ENCODE peak calls at places on chromosomes 2 and 18, in ten cellular contexts. Y is cardiac muscle cell, R is body of pancreas, N is GM20000, Z is A549, H is thoracic aorta, L is upper lobe of right lung, F is astrocyte of the cerebellum, E is hepatocyte, P is Calu3. G is an unnamed sample.

GRCh38 chr2:96636772-96637171 is 1.3 kb downstream of the KANSL3 start:
- DNase-seq in Y (no peak), R (no peak), N (no peak), Z (no peak), H (no peak), L (no peak), F (no peak), E (no peak), P (peak; percentile 8), G (peak; percentile 68)

GRCh38 chr18:57837917-57838548 is 34.9 kb upstream of the ATP8B1 start:
- DNase-seq in Y (peak; percentile 54), R (no peak), N (peak; percentile 40), Z (no peak), H (no peak), L (no peak), F (no peak), E (no peak), P (no peak), G (no peak)

GRCh38 chr18:27609221-27609620 is 424.1 kb upstream of the CHST9 start:
- DNase-seq in Y (peak; percentile 45), R (no peak), N (no peak), Z (no peak), H (no peak), L (no peak), F (peak; percentile 19), E (no peak), P (no peak), G (no peak)

GRCh38 chr2:216665240-216665639 is 30.1 kb downstream of the IGFBP5 start:
- DNase-seq in Y (peak; percentile 68), R (peak; percentile 73), N (no peak), Z (no peak), H (no peak), L (no peak), F (no peak), E (peak; percentile 66), P (peak; percentile 65), G (no peak)

GRCh38 chr2:64263315-64263714 is 119.1 kb upstream of the PELI1 start:
- DNase-seq in Y (peak; percentile 88), R (no peak), N (no peak), Z (no peak), H (no peak), L (no peak), F (peak; percentile 69), E (peak; percentile 65), P (peak; percentile 35), G (no peak)

GRCh38 chr2:20934226-20934625 is 109.6 kb downstream of the APOB start:
- DNase-seq in Y (no peak), R (no peak), N (no peak), Z (no peak), H (no peak), L (no peak), F (no peak), E (no peak), P (no peak), G (no peak)

GRCh38 chr18:11377766-11378540 is 228.6 kb upstream of the PIEZO2 start:
- DNase-seq in Y (no peak), R (no peak), N (no peak), Z (no peak), H (no peak), L (no peak), F (no peak), E (no peak), P (no peak), G (no peak)

GRCh38 chr2:141554810-141555209 is 576.0 kb downstream of the LRP1B start:
- DNase-seq in Y (peak; percentile 42), R (no peak), N (peak; percentile 10), Z (peak; percentile 0), H (no peak), L (no peak), F (peak; percentile 22), E (peak; percentile 60), P (peak; percentile 40), G (no peak)

GRCh38 chr2:228048838-228049490 is 132.5 kb downstream of the SPHKAP start:
- DNase-seq in Y (peak; percentile 74), R (peak; percentile 25), N (peak; percentile 3), Z (peak; percentile 41), H (no peak), L (no peak), F (peak; percentile 13), E (peak; percentile 81), P (peak; percentile 66), G (no peak)
- TF ChIP-seq CTCF in Y (peak; percentile 73), R (peak; percentile 11), N (peak; percentile 12), Z (peak; percentile 74), H (peak; percentile 30), L (peak; percentile 56), F (peak; percentile 64), E (peak; percentile 64), P (peak; percentile 66), G (peak; percentile 33)

GRCh38 chr2:69099541-69099940 is 86.6 kb downstream of the ANTXR1 start:
- DNase-seq in Y (no peak), R (no peak), N (no peak), Z (no peak), H (no peak), L (no peak), F (no peak), E (no peak), P (no peak), G (no peak)

GRCh38 chr2:69102234-69102633 is 89.3 kb downstream of the ANTXR1 start:
- DNase-seq in Y (no peak), R (no peak), N (no peak), Z (no peak), H (no peak), L (no peak), F (no peak), E (no peak), P (no peak), G (no peak)

GRCh38 chr2:69100220-69100723 is 87.3 kb downstream of the ANTXR1 start:
- DNase-seq in Y (peak; percentile 87), R (no peak), N (no peak), Z (no peak), H (no peak), L (no peak), F (no peak), E (no peak), P (no peak), G (no peak)

GRCh38 chr2:69103495-69103894 is 90.5 kb downstream of the ANTXR1 start:
- DNase-seq in Y (no peak), R (no peak), N (no peak), Z (no peak), H (no peak), L (no peak), F (no peak), E (no peak), P (no peak), G (no peak)

DNA sequence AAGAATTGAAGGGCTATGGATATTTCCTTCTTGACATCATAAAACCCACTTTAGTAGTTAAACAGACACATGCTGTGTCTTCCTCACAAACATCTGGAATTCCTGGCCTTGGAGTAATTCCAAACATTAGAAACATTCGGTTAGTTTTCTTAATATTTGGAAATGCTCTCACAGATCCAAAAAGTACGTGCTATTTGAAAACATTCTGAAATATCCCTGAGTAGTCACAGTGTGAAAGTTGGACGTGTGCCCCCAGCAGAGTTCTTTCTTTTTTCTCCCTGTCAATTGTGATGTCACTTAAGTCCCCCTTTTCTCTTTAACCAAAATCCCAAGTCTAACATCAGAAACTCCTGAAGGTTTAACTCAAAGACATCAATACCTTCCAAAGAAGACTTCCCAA is 91.3 kb downstream of the ANTXR1 start:
- DNase-seq in Y (no peak), R (no peak), N (no peak), Z (no peak), H (no peak), L (no peak), F (no peak), E (no peak), P (no peak), G (no peak)
- TF ChIP-seq CTCF in Y (no peak), R (no peak), N (no peak), Z (no peak), H (no peak), L (no peak), F (no peak), E (no peak), P (no peak), G (no peak)

GRCh38 chr18:31686572-31686971 is 2.2 kb upstream of the B4GALT6 start:
- DNase-seq in Y (no peak), R (no peak), N (no peak), Z (no peak), H (no peak), L (no peak), F (no peak), E (no peak), P (no peak), G (no peak)

GRCh38 chr18:31685097-31686082 is 1.0 kb upstream of the B4GALT6 start:
- DNase-seq in Y (peak; percentile 88), R (peak; percentile 73), N (peak; percentile 94), Z (peak; percentile 39), H (no peak), L (peak; percentile 85), F (peak; percentile 42), E (peak; percentile 90), P (peak; percentile 84), G (no peak)

GRCh38 chr18:31687016-31687415 is 2.6 kb upstream of the B4GALT6 start:
- DNase-seq in Y (no peak), R (no peak), N (no peak), Z (no peak), H (no peak), L (no peak), F (no peak), E (no peak), P (no peak), G (no peak)

GRCh38 chr18:31688601-31689000 is 4.2 kb upstream of the B4GALT6 start:
- DNase-seq in Y (no peak), R (no peak), N (no peak), Z (no peak), H (no peak), L (no peak), F (no peak), E (no peak), P (no peak), G (no peak)

DNA sequence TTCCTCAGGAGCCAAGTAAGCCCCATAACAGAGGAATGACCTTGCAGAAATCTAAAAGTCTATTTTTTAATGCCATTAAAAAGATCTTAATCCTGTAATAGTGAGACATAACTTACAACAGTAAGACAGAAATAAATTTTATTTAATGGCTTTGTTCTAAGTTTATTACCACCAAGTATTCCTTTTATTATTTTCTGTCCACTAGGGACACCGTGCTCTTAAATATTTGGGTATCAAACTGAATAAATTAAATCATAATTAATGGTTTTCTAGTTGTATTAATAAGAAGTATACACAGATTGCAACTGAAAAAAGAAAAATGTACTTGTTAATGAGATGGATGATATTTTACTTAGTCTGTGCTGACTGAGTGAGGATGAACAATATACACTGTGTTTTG is 3.1 kb upstream of the B4GALT6 start:
- DNase-seq in Y (no peak), R (no peak), N (no peak), Z (no peak), H (no peak), L (no peak), F (no peak), E (no peak), P (no peak), G (no peak)
- TF ChIP-seq CTCF in Y (peak; percentile 24), R (no peak), N (no peak), Z (no peak), H (no peak), L (peak; percentile 8), F (no peak), E (no peak), P (no peak), G (no peak)

DNA sequence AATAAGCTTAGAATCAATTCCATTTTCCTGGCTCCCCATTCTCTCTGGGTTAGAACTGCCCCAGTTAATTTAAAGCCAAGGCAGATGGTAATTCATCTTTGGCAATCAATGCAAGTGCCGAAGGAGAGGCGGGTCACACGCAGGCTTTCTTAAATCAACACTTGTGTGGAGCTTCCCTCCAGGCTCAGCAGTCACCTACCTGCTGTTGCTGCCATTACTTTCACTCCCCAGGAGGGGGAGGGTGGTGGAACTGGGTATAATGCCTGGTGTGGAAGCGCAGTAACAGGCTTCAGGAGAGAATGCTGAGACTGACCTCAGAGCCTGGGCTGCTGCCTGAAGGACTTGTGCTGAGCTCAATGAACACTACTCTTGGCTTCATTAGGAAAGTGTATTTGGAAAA is 19.2 kb downstream of the TTR start:
- DNase-seq in Y (peak; percentile 20), R (peak; percentile 23), N (no peak), Z (no peak), H (no peak), L (no peak), F (no peak), E (peak; percentile 74), P (peak; percentile 31), G (no peak)
- TF ChIP-seq CTCF in Y (peak; percentile 23), R (no peak), N (no peak), Z (no peak), H (no peak), L (peak; percentile 18), F (peak; percentile 28), E (peak; percentile 30), P (peak; percentile 37), G (no peak)

G was measured in ascending aorta.